ENCODE peak calls at places on chromosome 2, in four cellular contexts. C is dermis microvascular lymphatic vessel endothelial cell, K is cardiac muscle cell, B is Kasumi-1. D is an unnamed sample.

GRCh38 chr2:195871326-195871725 is 197.3 kb downstream of the DNAH7 start:
- DNase-seq in C (no peak), K (no peak), B (no peak), D (no peak)

GRCh38 chr2:20429528-20429927 is 17.3 kb upstream of the RHOB start:
- DNase-seq in C (no peak), K (no peak), B (no peak), D (no peak)

GRCh38 chr2:172358784-172359556 is 68.4 kb upstream of the ITGA6 start:
- DNase-seq in C (no peak), K (peak), B (no peak), D (no peak)

GRCh38 chr2:231191896-231192872 is 6.2 kb upstream of the ARMC9 start:
- DNase-seq in C (peak), K (peak), B (no peak), D (peak)

GRCh38 chr2:232444409-232445148 is 11.4 kb upstream of the ALPI start:
- DNase-seq in C (peak), K (peak), B (peak), D (no peak)

GRCh38 chr2:77512521-77512920 is 9.7 kb downstream of the LRRTM4 start:
- DNase-seq in C (no peak), K (no peak), B (no peak), D (no peak)

GRCh38 chr2:19541884-19542283 is 183.5 kb upstream of the OSR1 start:
- DNase-seq in C (no peak), K (no peak), B (no peak), D (no peak)

GRCh38 chr2:158381205-158381604 is 75.3 kb downstream of the CCDC148 start:
- DNase-seq in C (no peak), K (no peak), B (no peak), D (no peak)

GRCh38 chr2:43121915-43122314 is 104.5 kb downstream of the ZFP36L2 start:
- DNase-seq in C (no peak), K (no peak), B (no peak), D (no peak)

GRCh38 chr2:205323929-205324328 is 358.4 kb upstream of the NRP2 start:
- DNase-seq in C (peak), K (peak), B (no peak), D (no peak)